ENCODE peak calls at places on chromosome 20, in seven cellular contexts. R is ovary; D is A549; G is heart left ventricle; X is body of pancreas; B is CD4-positive, alpha-beta T cell; W is Panc1. Z is an unnamed sample.

GRCh38 chr20:37357481-37358365 is 11.8 kb downstream of the SRC start:
- DNase-seq in R (no peak), D (no peak), G (no peak), X (no peak), B (no peak), W (no peak), Z (no peak)

GRCh38 chr20:36658300-36658699 is 12.3 kb upstream of the SLA2 start:
- DNase-seq in R (no peak), D (no peak), G (no peak), X (no peak), B (no peak), W (no peak), Z (no peak)

GRCh38 chr20:13554076-13554475 is 84.7 kb downstream of the TASP1 start:
- DNase-seq in R (no peak), D (no peak), G (no peak), X (no peak), B (no peak), W (no peak), Z (no peak)

GRCh38 chr20:44185574-44185973 is 1.4 kb downstream of the JPH2 start:
- DNase-seq in R (no peak), D (no peak), G (no peak), X (no peak), B (no peak), W (no peak), Z (no peak)

GRCh38 chr20:36893801-36894200 is 17.9 kb downstream of the TLDC2 start:
- DNase-seq in R (no peak), D (no peak), G (no peak), X (no peak), B (no peak), W (no peak), Z (no peak)

GRCh38 chr20:9021699-9022098 is 47.2 kb upstream of the PLCB4 start:
- DNase-seq in R (no peak), D (peak; percentile 50), G (peak; percentile 13), X (no peak), B (no peak), W (no peak), Z (no peak)

GRCh38 chr20:62032606-62033368 is 32.9 kb downstream of the TAF4 start:
- DNase-seq in R (no peak), D (no peak), G (no peak), X (peak; percentile 41), B (no peak), W (no peak), Z (no peak)

GRCh38 chr20:37314099-37314498 is 24.6 kb downstream of the MANBAL start:
- DNase-seq in R (no peak), D (no peak), G (no peak), X (no peak), B (no peak), W (no peak), Z (no peak)

GRCh38 chr20:49460916-49461315 is 21.6 kb downstream of the KCNB1 start:
- DNase-seq in R (no peak), D (no peak), G (no peak), X (peak; percentile 61), B (no peak), W (no peak), Z (no peak)

GRCh38 chr20:48801197-48801596 is 26.6 kb downstream of the PREX1 start:
- DNase-seq in R (no peak), D (no peak), G (no peak), X (no peak), B (no peak), W (no peak), Z (no peak)

GRCh38 chr20:14956538-14956937 is 619.1 kb upstream of the FLRT3 start:
- DNase-seq in R (no peak), D (no peak), G (no peak), X (no peak), B (no peak), W (no peak), Z (no peak)

GRCh38 chr20:16712541-16712947 is 17.3 kb upstream of the SNRPB2 start:
- DNase-seq in R (no peak), D (no peak), G (no peak), X (no peak), B (no peak), W (no peak), Z (no peak)

GRCh38 chr20:4613184-4613583 is 108.5 kb upstream of the PRND start:
- DNase-seq in R (no peak), D (no peak), G (no peak), X (no peak), B (no peak), W (no peak), Z (no peak)

GRCh38 chr20:37886851-37887297 is 16.1 kb upstream of the VSTM2L start:
- DNase-seq in R (no peak), D (no peak), G (peak; percentile 67), X (peak; percentile 34), B (no peak), W (no peak), Z (no peak)

GRCh38 chr20:4814696-4815252 is 93.1 kb downstream of the PRND start:
- DNase-seq in R (no peak), D (no peak), G (no peak), X (no peak), B (peak; percentile 77), W (no peak), Z (peak; percentile 75)

GRCh38 chr20:16424780-16425179 is 148.5 kb downstream of the KIF16B start:
- DNase-seq in R (no peak), D (no peak), G (no peak), X (no peak), B (no peak), W (no peak), Z (no peak)

GRCh38 chr20:34300809-34301586 is 2.2 kb downstream of the AHCY start:
- DNase-seq in R (no peak), D (no peak), G (no peak), X (peak; percentile 29), B (no peak), W (no peak), Z (no peak)

GRCh38 chr20:25299801-25300200 is 51.9 kb downstream of the PYGB start:
- DNase-seq in R (no peak), D (no peak), G (no peak), X (peak; percentile 39), B (no peak), W (no peak), Z (no peak)
- TF ChIP-seq CTCF in R (no peak), D (no peak), G (no peak), X (no peak), B (no peak), W (no peak), Z (no peak)

GRCh38 chr20:51767018-51767866 is 948 bp downstream of the ATP9A start:
- DNase-seq in R (peak; percentile 70), D (peak; percentile 87), G (peak; percentile 53), X (peak; percentile 95), B (no peak), W (no peak), Z (peak; percentile 64)
- TF ChIP-seq CTCF in R (no peak), D (no peak), G (peak; percentile 9), X (peak; percentile 33), B (no peak), W (no peak), Z (no peak)

GRCh38 chr20:1517010-1517409 is 25.8 kb upstream of the SIRPB2 start:
- DNase-seq in R (no peak), D (no peak), G (no peak), X (no peak), B (no peak), W (no peak), Z (no peak)
- TF ChIP-seq CTCF in R (no peak), D (no peak), G (no peak), X (no peak), B (no peak), W (no peak), Z (no peak)

GRCh38 chr20:6558361-6558760 is 209.1 kb upstream of the BMP2 start:
- DNase-seq in R (no peak), D (no peak), G (no peak), X (no peak), B (no peak), W (no peak), Z (no peak)
- TF ChIP-seq CTCF in R (no peak), D (no peak), G (no peak), X (no peak), B (no peak), W (no peak), Z (no peak)

DNA sequence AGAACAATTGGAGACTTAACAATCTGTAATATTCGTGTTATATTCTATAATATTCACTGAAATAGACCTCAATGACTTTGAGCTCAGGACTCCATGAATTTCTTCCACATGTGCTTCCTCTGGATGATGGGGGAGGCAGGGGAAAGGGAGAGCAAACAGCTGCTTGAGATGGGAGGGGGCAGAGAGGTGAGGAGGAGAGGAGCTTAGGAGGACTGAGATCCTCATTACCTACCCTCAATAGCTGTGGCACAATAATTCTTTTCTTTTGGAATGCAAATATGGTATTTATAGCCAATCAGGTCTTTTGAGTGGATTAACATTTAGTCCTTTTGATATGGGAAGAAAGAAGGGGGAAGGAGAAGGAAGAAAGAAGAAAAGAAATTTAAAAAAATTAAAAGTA is 64.1 kb upstream of the ZNF217 start:
- DNase-seq in R (no peak), D (no peak), G (no peak), X (no peak), B (no peak), W (no peak), Z (no peak)
- TF ChIP-seq CTCF in R (no peak), D (no peak), G (no peak), X (no peak), B (no peak), W (no peak), Z (no peak)

GRCh38 chr20:23061713-23062561 is 12.5 kb upstream of the THBD start:
- DNase-seq in R (peak; percentile 60), D (peak; percentile 75), G (peak; percentile 71), X (no peak), B (no peak), W (no peak), Z (no peak)
- TF ChIP-seq CTCF in R (peak; percentile 17), D (peak; percentile 43), G (peak; percentile 52), X (no peak), B (no peak), W (peak; percentile 42), Z (peak; percentile 12)

GRCh38 chr20:40706977-40707582 is 18.0 kb upstream of the MAFB start:
- DNase-seq in R (no peak), D (peak; percentile 45), G (no peak), X (peak; percentile 38), B (no peak), W (no peak), Z (no peak)
- TF ChIP-seq CTCF in R (no peak), D (no peak), G (no peak), X (no peak), B (no peak), W (no peak), Z (no peak)

GRCh38 chr20:60262967-60263603 is 304.9 kb downstream of the CDH26 start:
- DNase-seq in R (no peak), D (peak; percentile 21), G (no peak), X (peak; percentile 47), B (peak; percentile 29), W (peak; percentile 22), Z (peak; percentile 43)
- TF ChIP-seq CTCF in R (no peak), D (peak; percentile 40), G (peak; percentile 20), X (peak; percentile 22), B (peak; percentile 77), W (peak; percentile 76), Z (peak; percentile 64)

Z was measured in GM13977.